ENCODE peak calls at places on chromosomes 6 and 20, in six cellular contexts. One of them, this sample, is unnamed.

GRCh38 chr6:12097791-12098190 is 85.7 kb downstream of the HIVEP1 start:
- DNase-seq in A549: no peak
- DNase-seq in OCI-LY7: no peak
- DNase-seq in CD8-positive, alpha-beta T cell: no peak
- DNase-seq in WTC11: no peak
- DNase-seq in epithelial cell of esophagus: peak
- DNase-seq in this sample: no peak

GRCh38 chr6:132764370-132764769 is 6.7 kb upstream of the VNN2 start:
- DNase-seq in A549: peak
- DNase-seq in OCI-LY7: no peak
- DNase-seq in CD8-positive, alpha-beta T cell: no peak
- DNase-seq in WTC11: no peak
- DNase-seq in epithelial cell of esophagus: peak
- DNase-seq in this sample: peak

GRCh38 chr6:40125680-40126079 is 191.4 kb upstream of the MOCS1 start:
- DNase-seq in A549: no peak
- DNase-seq in OCI-LY7: no peak
- DNase-seq in CD8-positive, alpha-beta T cell: no peak
- DNase-seq in WTC11: no peak
- DNase-seq in epithelial cell of esophagus: no peak
- DNase-seq in this sample: no peak

GRCh38 chr6:116691154-116691553 is 10.1 kb downstream of the KPNA5 start:
- DNase-seq in A549: no peak
- DNase-seq in OCI-LY7: no peak
- DNase-seq in CD8-positive, alpha-beta T cell: no peak
- DNase-seq in WTC11: no peak
- DNase-seq in epithelial cell of esophagus: no peak
- DNase-seq in this sample: no peak

GRCh38 chr6:109897025-109897424 is 81.1 kb upstream of the GPR6 start:
- DNase-seq in A549: no peak
- DNase-seq in OCI-LY7: no peak
- DNase-seq in CD8-positive, alpha-beta T cell: no peak
- DNase-seq in WTC11: no peak
- DNase-seq in epithelial cell of esophagus: no peak
- DNase-seq in this sample: no peak

GRCh38 chr20:35539756-35540212 is 2.1 kb upstream of the ERGIC3 start:
- DNase-seq in A549: peak
- DNase-seq in OCI-LY7: peak
- DNase-seq in CD8-positive, alpha-beta T cell: no peak
- DNase-seq in WTC11: peak
- DNase-seq in epithelial cell of esophagus: peak
- DNase-seq in this sample: peak

GRCh38 chr6:46190889-46191288 is 20.1 kb upstream of the ENPP5 start:
- DNase-seq in A549: no peak
- DNase-seq in OCI-LY7: no peak
- DNase-seq in CD8-positive, alpha-beta T cell: no peak
- DNase-seq in WTC11: no peak
- DNase-seq in epithelial cell of esophagus: no peak
- DNase-seq in this sample: no peak

GRCh38 chr6:3085074-3085473 is 16.8 kb downstream of the RIPK1 start:
- DNase-seq in A549: no peak
- DNase-seq in OCI-LY7: no peak
- DNase-seq in CD8-positive, alpha-beta T cell: no peak
- DNase-seq in WTC11: no peak
- DNase-seq in epithelial cell of esophagus: no peak
- DNase-seq in this sample: no peak

GRCh38 chr6:40779399-40779798 is 192.2 kb upstream of the LRFN2 start:
- DNase-seq in A549: no peak
- DNase-seq in OCI-LY7: no peak
- DNase-seq in CD8-positive, alpha-beta T cell: no peak
- DNase-seq in WTC11: no peak
- DNase-seq in epithelial cell of esophagus: peak
- DNase-seq in this sample: no peak

GRCh38 chr20:57582029-57582378 is 21.1 kb downstream of the PCK1 start:
- DNase-seq in A549: no peak
- DNase-seq in OCI-LY7: no peak
- DNase-seq in CD8-positive, alpha-beta T cell: no peak
- DNase-seq in WTC11: no peak
- DNase-seq in epithelial cell of esophagus: no peak
- DNase-seq in this sample: no peak

GRCh38 chr6:40933864-40934263 is 105.2 kb downstream of the UNC5CL start:
- DNase-seq in A549: no peak
- DNase-seq in OCI-LY7: no peak
- DNase-seq in CD8-positive, alpha-beta T cell: no peak
- DNase-seq in WTC11: no peak
- DNase-seq in epithelial cell of esophagus: no peak
- DNase-seq in this sample: no peak

GRCh38 chr6:53159558-53159957 is 10.9 kb upstream of the GCM1 start:
- DNase-seq in A549: peak
- DNase-seq in OCI-LY7: no peak
- DNase-seq in CD8-positive, alpha-beta T cell: no peak
- DNase-seq in WTC11: no peak
- DNase-seq in epithelial cell of esophagus: peak
- DNase-seq in this sample: no peak

GRCh38 chr6:31111712-31112111 is 663 bp downstream of the C6orf15 start:
- DNase-seq in A549: no peak
- DNase-seq in OCI-LY7: no peak
- DNase-seq in CD8-positive, alpha-beta T cell: no peak
- DNase-seq in WTC11: no peak
- DNase-seq in epithelial cell of esophagus: no peak
- DNase-seq in this sample: no peak

GRCh38 chr6:30820196-30820595 is 64.1 kb upstream of the DDR1 start:
- DNase-seq in A549: peak
- DNase-seq in OCI-LY7: no peak
- DNase-seq in CD8-positive, alpha-beta T cell: no peak
- DNase-seq in WTC11: no peak
- DNase-seq in epithelial cell of esophagus: peak
- DNase-seq in this sample: peak

GRCh38 chr20:62636446-62636845 is 5.9 kb upstream of the SLCO4A1 start:
- DNase-seq in A549: no peak
- DNase-seq in OCI-LY7: peak
- DNase-seq in CD8-positive, alpha-beta T cell: no peak
- DNase-seq in WTC11: no peak
- DNase-seq in epithelial cell of esophagus: no peak
- DNase-seq in this sample: no peak

GRCh38 chr6:47092249-47092648 is 50.1 kb upstream of the ADGRF1 start:
- DNase-seq in A549: no peak
- DNase-seq in OCI-LY7: no peak
- DNase-seq in CD8-positive, alpha-beta T cell: no peak
- DNase-seq in WTC11: no peak
- DNase-seq in epithelial cell of esophagus: no peak
- DNase-seq in this sample: no peak

GRCh38 chr6:143940011-143940597 is 68.0 kb downstream of the PLAGL1 start:
- DNase-seq in A549: peak
- DNase-seq in OCI-LY7: peak
- DNase-seq in CD8-positive, alpha-beta T cell: peak
- DNase-seq in WTC11: peak
- DNase-seq in epithelial cell of esophagus: peak
- DNase-seq in this sample: peak

DNA sequence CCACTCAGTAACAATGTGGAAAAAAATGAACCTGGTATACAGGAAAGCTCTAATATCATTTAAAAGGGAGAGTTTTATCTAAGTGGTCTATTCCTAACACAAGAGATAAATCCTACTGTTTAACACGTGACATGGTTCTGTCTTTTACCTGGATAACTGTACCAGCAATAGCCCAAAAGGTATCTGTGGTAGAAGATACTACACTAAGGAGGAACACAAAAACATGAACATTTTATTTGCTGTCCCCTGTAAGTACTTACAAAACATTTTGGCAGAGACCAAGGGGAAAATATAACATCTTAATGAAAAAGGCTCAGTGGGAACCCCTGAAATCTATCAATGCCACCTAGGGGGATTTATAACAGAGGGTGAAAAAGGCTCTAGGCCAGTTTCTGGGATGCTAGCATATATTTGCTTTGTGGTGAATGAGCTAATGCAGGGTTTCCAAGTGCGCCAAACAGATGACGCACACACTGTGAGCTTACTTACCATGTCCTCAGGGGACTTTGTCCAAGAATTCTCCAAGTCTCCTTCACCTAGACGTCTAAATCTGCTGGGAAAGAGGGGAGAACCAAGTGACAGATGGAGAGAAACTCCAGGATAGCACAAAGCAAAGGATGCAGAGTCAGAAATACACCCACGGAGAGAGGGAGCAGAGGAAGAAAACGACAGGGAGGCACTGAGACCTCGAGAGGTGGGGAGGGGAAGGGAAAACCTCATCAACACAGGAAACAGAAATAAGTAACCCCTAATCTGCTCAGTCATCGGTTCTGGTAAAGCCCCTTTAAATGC is 147.9 kb upstream of the PRND start:
- DNase-seq in A549: peak
- DNase-seq in OCI-LY7: no peak
- DNase-seq in CD8-positive, alpha-beta T cell: no peak
- DNase-seq in WTC11: no peak
- DNase-seq in epithelial cell of esophagus: peak
- DNase-seq in this sample: no peak
- TF ChIP-seq CTCF in A549: no peak
- TF ChIP-seq CTCF in OCI-LY7: no peak
- TF ChIP-seq CTCF in CD8-positive, alpha-beta T cell: no peak
- TF ChIP-seq CTCF in WTC11: no peak
- TF ChIP-seq CTCF in epithelial cell of esophagus: no peak
- TF ChIP-seq CTCF in this sample: no peak

GRCh38 chr20:32999603-33000250 is 4.5 kb downstream of the SUN5 start:
- DNase-seq in A549: no peak
- DNase-seq in OCI-LY7: no peak
- DNase-seq in CD8-positive, alpha-beta T cell: no peak
- DNase-seq in WTC11: no peak
- DNase-seq in epithelial cell of esophagus: no peak
- DNase-seq in this sample: no peak

GRCh38 chr20:32992015-32992641 is 12.1 kb downstream of the SUN5 start:
- DNase-seq in A549: no peak
- DNase-seq in OCI-LY7: no peak
- DNase-seq in CD8-positive, alpha-beta T cell: no peak
- DNase-seq in WTC11: no peak
- DNase-seq in epithelial cell of esophagus: no peak
- DNase-seq in this sample: no peak

GRCh38 chr20:32997431-32997830 is 6.8 kb downstream of the SUN5 start:
- DNase-seq in A549: no peak
- DNase-seq in OCI-LY7: no peak
- DNase-seq in CD8-positive, alpha-beta T cell: no peak
- DNase-seq in WTC11: no peak
- DNase-seq in epithelial cell of esophagus: no peak
- DNase-seq in this sample: no peak

GRCh38 chr20:32993484-32994050 is 10.7 kb downstream of the SUN5 start:
- DNase-seq in A549: no peak
- DNase-seq in OCI-LY7: no peak
- DNase-seq in CD8-positive, alpha-beta T cell: peak
- DNase-seq in WTC11: no peak
- DNase-seq in epithelial cell of esophagus: no peak
- DNase-seq in this sample: no peak

DNA sequence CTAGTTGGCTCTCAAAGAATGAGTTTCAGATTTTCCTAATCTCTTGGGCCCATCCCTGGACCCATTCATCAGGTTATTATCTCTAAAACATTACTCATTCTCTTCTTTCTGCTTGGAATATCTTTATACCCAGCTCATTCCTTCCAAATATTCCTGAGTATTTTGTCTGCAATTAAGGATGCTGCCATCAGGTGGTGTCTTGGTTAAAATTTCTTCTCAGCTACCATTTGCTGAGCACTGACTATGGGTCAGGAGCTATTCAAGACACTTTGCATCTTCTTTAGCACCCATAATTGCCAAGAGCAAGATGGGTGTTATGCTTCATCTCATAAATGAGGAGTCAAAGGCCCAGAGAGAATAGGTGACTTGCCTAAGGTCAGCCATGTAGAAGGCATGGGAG is 8.4 kb downstream of the SUN5 start:
- DNase-seq in A549: no peak
- DNase-seq in OCI-LY7: no peak
- DNase-seq in CD8-positive, alpha-beta T cell: no peak
- DNase-seq in WTC11: no peak
- DNase-seq in epithelial cell of esophagus: no peak
- DNase-seq in this sample: no peak
- TF ChIP-seq CTCF in A549: no peak
- TF ChIP-seq CTCF in OCI-LY7: peak
- TF ChIP-seq CTCF in CD8-positive, alpha-beta T cell: no peak
- TF ChIP-seq CTCF in WTC11: peak
- TF ChIP-seq CTCF in epithelial cell of esophagus: no peak
- TF ChIP-seq CTCF in this sample: no peak

GRCh38 chr20:1335961-1336698 is 7.2 kb upstream of the SDCBP2 start:
- DNase-seq in A549: no peak
- DNase-seq in OCI-LY7: no peak
- DNase-seq in CD8-positive, alpha-beta T cell: no peak
- DNase-seq in WTC11: no peak
- DNase-seq in epithelial cell of esophagus: no peak
- DNase-seq in this sample: no peak

GRCh38 chr20:1332749-1333300 is 3.9 kb upstream of the SDCBP2 start:
- DNase-seq in A549: no peak
- DNase-seq in OCI-LY7: no peak
- DNase-seq in CD8-positive, alpha-beta T cell: no peak
- DNase-seq in WTC11: no peak
- DNase-seq in epithelial cell of esophagus: no peak
- DNase-seq in this sample: no peak

GRCh38 chr20:1334761-1335160 is 5.8 kb upstream of the SDCBP2 start:
- DNase-seq in A549: peak
- DNase-seq in OCI-LY7: peak
- DNase-seq in CD8-positive, alpha-beta T cell: no peak
- DNase-seq in WTC11: no peak
- DNase-seq in epithelial cell of esophagus: peak
- DNase-seq in this sample: no peak

GRCh38 chr20:1333462-1334369 is 4.8 kb upstream of the SDCBP2 start:
- DNase-seq in A549: no peak
- DNase-seq in OCI-LY7: no peak
- DNase-seq in CD8-positive, alpha-beta T cell: no peak
- DNase-seq in WTC11: no peak
- DNase-seq in epithelial cell of esophagus: no peak
- DNase-seq in this sample: no peak

DNA sequence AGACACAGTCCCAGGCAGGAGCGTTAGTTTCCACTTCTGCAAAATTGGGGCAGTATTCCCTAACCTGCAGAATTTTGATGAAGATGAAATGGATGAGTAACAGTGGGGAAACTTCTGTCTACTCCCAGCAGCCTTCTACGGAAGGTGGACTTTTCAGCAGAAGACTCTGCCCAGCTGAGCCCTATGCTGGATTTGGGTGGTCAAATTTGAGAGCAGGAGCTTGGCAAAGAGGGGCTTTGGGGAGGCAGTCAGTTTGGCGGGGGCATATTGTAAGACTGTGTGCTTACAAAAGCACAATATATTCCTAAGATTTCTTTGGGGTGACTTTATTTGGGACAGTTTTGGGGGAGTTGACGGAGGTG is 5.4 kb upstream of the SDCBP2 start:
- DNase-seq in A549: no peak
- DNase-seq in OCI-LY7: no peak
- DNase-seq in CD8-positive, alpha-beta T cell: no peak
- DNase-seq in WTC11: no peak
- DNase-seq in epithelial cell of esophagus: no peak
- DNase-seq in this sample: no peak
- TF ChIP-seq CTCF in A549: no peak
- TF ChIP-seq CTCF in OCI-LY7: no peak
- TF ChIP-seq CTCF in CD8-positive, alpha-beta T cell: no peak
- TF ChIP-seq CTCF in WTC11: no peak
- TF ChIP-seq CTCF in epithelial cell of esophagus: no peak
- TF ChIP-seq CTCF in this sample: no peak

DNA sequence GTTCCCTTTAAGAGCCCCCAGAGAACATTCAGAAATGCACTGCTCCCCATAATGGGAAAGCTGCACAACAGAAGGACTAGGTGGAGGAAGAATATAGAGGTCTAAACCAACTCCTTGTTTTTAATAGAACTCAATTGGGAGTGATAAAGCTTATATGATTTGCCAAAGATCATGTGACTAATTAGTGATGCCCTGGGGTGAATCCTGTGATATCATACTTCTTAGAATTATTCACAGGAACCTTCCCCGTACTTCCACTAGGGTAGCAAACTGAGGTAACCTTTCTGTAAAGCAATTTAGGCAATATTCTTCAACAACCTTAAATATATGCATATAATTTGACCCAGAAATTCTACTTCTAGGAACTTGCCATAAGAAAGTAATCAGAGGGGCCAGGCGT is 84.4 kb downstream of the TFAP2A start:
- DNase-seq in A549: no peak
- DNase-seq in OCI-LY7: no peak
- DNase-seq in CD8-positive, alpha-beta T cell: no peak
- DNase-seq in WTC11: no peak
- DNase-seq in epithelial cell of esophagus: peak
- DNase-seq in this sample: no peak
- TF ChIP-seq CTCF in A549: no peak
- TF ChIP-seq CTCF in OCI-LY7: no peak
- TF ChIP-seq CTCF in CD8-positive, alpha-beta T cell: no peak
- TF ChIP-seq CTCF in WTC11: no peak
- TF ChIP-seq CTCF in epithelial cell of esophagus: no peak
- TF ChIP-seq CTCF in this sample: no peak

This sample was measured in Calu3.